ENCODE peak calls at places on chromosome 14, in nine cellular contexts. P is left lung; B is heart right ventricle; E is breast epithelium; Y is colonic mucosa; H is CD4-positive, alpha-beta T cell; N is CD8-positive, alpha-beta T cell; Z is A549; K is GM12878. U is an unnamed sample.

GRCh38 chr14:93084866-93085857 is 30.6 kb downstream of the ITPK1 start:
- DNase-seq in P (no peak), B (no peak), E (no peak), Y (no peak), H (no peak), N (no peak), Z (no peak), K (no peak), U (no peak)

GRCh38 chr14:20530771-20531571 is 25.6 kb downstream of the RNASE10 start:
- DNase-seq in P (peak), B (peak), E (no peak), Y (peak), H (peak), N (peak), Z (peak), K (peak), U (peak)

GRCh38 chr14:92316937-92317336 is 6.0 kb upstream of the SLC24A4 start:
- DNase-seq in P (no peak), B (no peak), E (no peak), Y (no peak), H (no peak), N (no peak), Z (no peak), K (no peak), U (no peak)

GRCh38 chr14:38877744-38878388 is 225.2 kb downstream of the SEC23A start:
- DNase-seq in P (no peak), B (no peak), E (no peak), Y (no peak), H (no peak), N (no peak), Z (no peak), K (no peak), U (no peak)

GRCh38 chr14:68471029-68471963 is 321.6 kb downstream of the ZFP36L1 start:
- DNase-seq in P (no peak), B (no peak), E (no peak), Y (no peak), H (no peak), N (no peak), Z (no peak), K (peak), U (no peak)

GRCh38 chr14:68926236-68926635 is 52.9 kb downstream of the ACTN1 start:
- DNase-seq in P (no peak), B (no peak), E (no peak), Y (no peak), H (no peak), N (no peak), Z (no peak), K (no peak), U (no peak)

GRCh38 chr14:103696027-103696402 is 19.2 kb downstream of the XRCC3 start:
- DNase-seq in P (peak), B (no peak), E (no peak), Y (no peak), H (no peak), N (no peak), Z (no peak), K (no peak), U (no peak)

GRCh38 chr14:56133547-56133946 is 15.3 kb downstream of the PELI2 start:
- DNase-seq in P (no peak), B (no peak), E (no peak), Y (no peak), H (no peak), N (no peak), Z (no peak), K (no peak), U (no peak)

GRCh38 chr14:72974661-72975060 is 48.4 kb downstream of the DCAF4 start:
- DNase-seq in P (no peak), B (no peak), E (no peak), Y (no peak), H (no peak), N (no peak), Z (no peak), K (no peak), U (no peak)

GRCh38 chr14:83863042-83863441 is 1666.9 kb upstream of the FLRT2 start:
- DNase-seq in P (no peak), B (no peak), E (no peak), Y (no peak), H (no peak), N (no peak), Z (no peak), K (no peak), U (no peak)

GRCh38 chr14:61493239-61493638 is 171.9 kb downstream of the PRKCH start:
- DNase-seq in P (no peak), B (no peak), E (no peak), Y (no peak), H (no peak), N (no peak), Z (no peak), K (no peak), U (no peak)

GRCh38 chr14:104806625-104807465 is 5.9 kb downstream of the ZBTB42 start:
- DNase-seq in P (no peak), B (no peak), E (no peak), Y (no peak), H (no peak), N (no peak), Z (no peak), K (no peak), U (peak)

GRCh38 chr14:106843951-106844483 is 1317.6 kb downstream of the TMEM121 start:
- DNase-seq in P (peak), B (no peak), E (no peak), Y (peak), H (no peak), N (peak), Z (peak), K (no peak), U (peak)

GRCh38 chr14:105841022-105842009 is 314.9 kb downstream of the TMEM121 start:
- DNase-seq in P (peak), B (no peak), E (no peak), Y (peak), H (no peak), N (no peak), Z (no peak), K (no peak), U (peak)

GRCh38 chr14:96304956-96305355 is 48.9 kb downstream of the BDKRB1 start:
- DNase-seq in P (no peak), B (no peak), E (no peak), Y (no peak), H (no peak), N (no peak), Z (no peak), K (no peak), U (no peak)

GRCh38 chr14:91142214-91142668 is 28.4 kb downstream of the DGLUCY start:
- DNase-seq in P (no peak), B (no peak), E (no peak), Y (no peak), H (no peak), N (no peak), Z (no peak), K (peak), U (no peak)

GRCh38 chr14:68450391-68451120 is 342.3 kb downstream of the ZFP36L1 start:
- DNase-seq in P (no peak), B (no peak), E (no peak), Y (no peak), H (no peak), N (no peak), Z (no peak), K (no peak), U (no peak)

GRCh38 chr14:30559638-30560071 is 697 bp downstream of the G2E3 start:
- DNase-seq in P (no peak), B (no peak), E (no peak), Y (no peak), H (no peak), N (no peak), Z (no peak), K (no peak), U (no peak)

GRCh38 chr14:51202914-51203665 is 37.0 kb upstream of the TMX1 start:
- DNase-seq in P (no peak), B (no peak), E (no peak), Y (no peak), H (no peak), N (no peak), Z (no peak), K (peak), U (no peak)
- TF ChIP-seq CTCF in P (no peak), B (no peak), E (no peak), Y (no peak), H (no peak), N (no peak), Z (no peak), K (peak), U (no peak)

GRCh38 chr14:54146601-54147000 is 190.0 kb upstream of the BMP4 start:
- DNase-seq in P (no peak), B (no peak), E (no peak), Y (no peak), H (no peak), N (no peak), Z (no peak), K (no peak), U (no peak)
- TF ChIP-seq CTCF in P (no peak), B (no peak), E (no peak), Y (no peak), H (no peak), N (no peak), Z (no peak), K (no peak), U (no peak)

DNA sequence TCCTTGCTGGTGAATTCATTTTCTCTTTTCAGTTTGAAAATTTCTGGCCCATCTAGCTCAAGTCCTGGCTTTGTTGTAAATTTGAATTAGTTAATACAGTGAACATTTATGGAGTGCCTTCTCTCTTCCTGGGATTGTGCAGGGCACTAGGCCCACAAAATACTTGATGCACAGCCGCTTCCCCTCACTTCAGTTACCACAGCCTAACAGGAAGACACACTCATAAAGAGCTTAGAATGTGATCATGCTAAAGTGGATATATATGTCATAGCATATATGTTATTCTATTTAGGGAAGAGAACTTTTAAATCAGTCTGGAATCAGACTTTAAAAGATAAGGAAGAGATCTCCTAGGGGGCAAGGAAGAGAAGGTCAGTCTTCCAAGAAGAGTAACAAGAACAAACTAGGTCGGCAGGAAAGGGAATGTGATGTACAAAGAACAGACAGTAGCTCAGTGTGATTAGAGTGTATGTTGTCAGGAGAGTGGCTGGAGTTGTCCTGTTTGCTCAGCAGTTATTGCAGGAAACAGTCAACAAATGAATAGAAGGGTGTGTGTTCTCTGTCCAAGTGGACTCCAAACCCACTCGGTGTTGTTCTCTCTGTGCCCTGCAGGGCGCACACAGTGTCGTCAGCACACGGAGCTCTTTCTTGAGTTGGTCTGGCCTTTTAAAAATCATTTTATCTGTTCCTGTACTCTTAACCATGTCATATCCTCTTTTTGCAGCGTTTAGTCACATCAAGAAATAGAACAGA is 74.4 kb downstream of the DAAM1 start:
- DNase-seq in P (no peak), B (no peak), E (no peak), Y (peak), H (no peak), N (no peak), Z (no peak), K (no peak), U (no peak)
- TF ChIP-seq CTCF in P (no peak), B (peak), E (peak), Y (peak), H (no peak), N (no peak), Z (no peak), K (no peak), U (peak)

DNA sequence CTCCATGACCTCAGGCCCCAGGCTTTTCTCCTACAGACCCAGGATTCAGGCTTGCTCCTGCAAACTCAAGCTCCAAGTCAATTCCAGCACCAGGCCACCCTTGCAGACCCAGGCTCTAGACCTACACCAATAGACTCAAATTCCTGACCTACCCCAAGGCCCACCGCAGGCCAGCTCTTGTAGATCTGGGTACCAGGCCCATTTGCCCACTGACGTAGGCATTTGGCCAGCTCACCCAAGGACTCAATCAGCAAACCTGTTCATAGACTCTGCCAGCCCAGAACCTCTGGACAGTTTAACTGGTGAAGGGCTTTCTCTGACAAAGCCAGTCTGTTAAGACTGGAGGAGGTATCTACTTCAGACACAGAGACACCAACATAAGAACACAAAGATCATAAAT is 52.3 kb downstream of the SPTSSA start:
- DNase-seq in P (no peak), B (no peak), E (no peak), Y (no peak), H (no peak), N (no peak), Z (no peak), K (no peak), U (no peak)
- TF ChIP-seq CTCF in P (no peak), B (no peak), E (no peak), Y (no peak), H (no peak), N (no peak), Z (no peak), K (no peak), U (no peak)

U was measured in upper lobe of right lung.